ENCODE peak calls at places on chromosomes 7 and 10, in seven cellular contexts. X, P, C, W, J, K and Y are unnamed samples.

GRCh38 chr10:7264313-7264741 is 146.5 kb downstream of the SFMBT2 start:
- ATAC-seq in X (no peak), P (peak), C (no peak), W (no peak), J (peak), K (no peak), Y (no peak)

GRCh38 chr7:137172105-137172590 is 171.4 kb downstream of the PTN start:
- ATAC-seq in X (no peak), P (no peak), C (no peak), W (no peak), J (no peak), K (no peak), Y (no peak)

GRCh38 chr10:31708513-31708912 is 220.1 kb downstream of the ARHGAP12 start:
- ATAC-seq in X (no peak), P (peak), C (no peak), W (no peak), J (peak), K (no peak), Y (no peak)

GRCh38 chr7:138872576-138872975 is 74.6 kb upstream of the ATP6V0A4 start:
- ATAC-seq in X (no peak), P (no peak), C (no peak), W (no peak), J (no peak), K (no peak), Y (no peak)

GRCh38 chr10:57506414-57507094 is 761.1 kb downstream of the IPMK start:
- ATAC-seq in X (no peak), P (no peak), C (peak), W (no peak), J (no peak), K (no peak), Y (no peak)

GRCh38 chr7:110592557-110592956 is 498.4 kb upstream of the LRRN3 start:
- ATAC-seq in X (no peak), P (no peak), C (no peak), W (no peak), J (no peak), K (no peak), Y (no peak)

GRCh38 chr7:3518546-3518945 is 217.5 kb downstream of the SDK1 start:
- ATAC-seq in X (no peak), P (no peak), C (no peak), W (no peak), J (no peak), K (no peak), Y (no peak)

GRCh38 chr7:135934651-135935050 is 42.5 kb downstream of the MTPN start:
- ATAC-seq in X (no peak), P (no peak), C (no peak), W (no peak), J (no peak), K (no peak), Y (no peak)

GRCh38 chr7:103571591-103571990 is 125.6 kb upstream of the SLC26A5 start:
- ATAC-seq in X (no peak), P (no peak), C (no peak), W (no peak), J (no peak), K (no peak), Y (no peak)

GRCh38 chr10:33216661-33217427 is 117.6 kb downstream of the NRP1 start:
- ATAC-seq in X (no peak), P (no peak), C (no peak), W (no peak), J (peak), K (no peak), Y (no peak)

GRCh38 chr7:89606479-89606878 is 547.8 kb upstream of the STEAP1 start:
- ATAC-seq in X (no peak), P (no peak), C (no peak), W (no peak), J (no peak), K (no peak), Y (no peak)

GRCh38 chr10:124511205-124512039 is 49.8 kb downstream of the LHPP start:
- ATAC-seq in X (no peak), P (no peak), C (no peak), W (no peak), J (no peak), K (peak), Y (peak)

GRCh38 chr7:101162551-101163280 is 2.7 kb downstream of the VGF start:
- ATAC-seq in X (peak), P (peak), C (no peak), W (no peak), J (peak), K (no peak), Y (peak)

GRCh38 chr7:101936612-101937231 is 119.3 kb downstream of the CUX1 start:
- ATAC-seq in X (no peak), P (peak), C (peak), W (no peak), J (peak), K (no peak), Y (no peak)

GRCh38 chr7:45048748-45049147 is 40.0 kb downstream of the NACAD start:
- ATAC-seq in X (no peak), P (no peak), C (no peak), W (peak), J (no peak), K (peak), Y (peak)

GRCh38 chr7:98119257-98119918 is 12.7 kb downstream of the LMTK2 start:
- ATAC-seq in X (no peak), P (no peak), C (peak), W (no peak), J (peak), K (peak), Y (no peak)

GRCh38 chr10:127433951-127434350 is 115.2 kb upstream of the NPS start:
- ATAC-seq in X (no peak), P (no peak), C (no peak), W (no peak), J (no peak), K (no peak), Y (no peak)

GRCh38 chr7:40772096-40772495 is 637.3 kb downstream of the SUGCT start:
- ATAC-seq in X (no peak), P (no peak), C (no peak), W (no peak), J (no peak), K (no peak), Y (no peak)

GRCh38 chr10:51169111-51169510 is 94.8 kb downstream of the PRKG1 start:
- ATAC-seq in X (no peak), P (no peak), C (no peak), W (no peak), J (no peak), K (no peak), Y (no peak)

GRCh38 chr10:23886355-23886754 is 322.6 kb upstream of the KIAA1217 start:
- ATAC-seq in X (peak), P (peak), C (no peak), W (no peak), J (no peak), K (no peak), Y (no peak)

GRCh38 chr10:129531969-129532660 is 65.1 kb downstream of the MGMT start:
- ATAC-seq in X (no peak), P (no peak), C (no peak), W (no peak), J (peak), K (no peak), Y (no peak)